ENCODE peak calls at places on chromosome 12, in eight cellular contexts. One of them, this sample, is unnamed.

GRCh38 chr12:124044809-124045321 is 71.8 kb downstream of the ZNF664 start:
- DNase-seq in HT-29: no peak
- DNase-seq in GM10248: no peak
- DNase-seq in head of caudate nucleus: peak
- DNase-seq in GM20000: no peak
- DNase-seq in HFFc6: no peak
- DNase-seq in stimulated activated CD4-positive, alpha-beta T cell treated with anti-CD3 and anti-CD28 coated beads, Interleukin-1b, Interleukin-23, amount 100 ng/mL, for 24 hours: no peak
- DNase-seq in C1 segment of cervical spinal cord: no peak
- DNase-seq in this sample: no peak

GRCh38 chr12:99339663-99340062 is 307.9 kb upstream of the GARIN6 start:
- DNase-seq in GM20000: no peak
- DNase-seq in head of caudate nucleus: no peak
- DNase-seq in HT-29: no peak
- DNase-seq in C1 segment of cervical spinal cord: no peak
- DNase-seq in GM10248: no peak
- DNase-seq in stimulated activated CD4-positive, alpha-beta T cell treated with anti-CD3 and anti-CD28 coated beads, Interleukin-1b, Interleukin-23, amount 100 ng/mL, for 24 hours: no peak
- DNase-seq in HFFc6: no peak
- DNase-seq in this sample: no peak

GRCh38 chr12:96198970-96199369 is 4.8 kb downstream of the ELK3 start:
- DNase-seq in GM20000: no peak
- DNase-seq in head of caudate nucleus: no peak
- DNase-seq in HFFc6: peak
- DNase-seq in HT-29: no peak
- DNase-seq in GM10248: no peak
- DNase-seq in C1 segment of cervical spinal cord: no peak
- DNase-seq in stimulated activated CD4-positive, alpha-beta T cell treated with anti-CD3 and anti-CD28 coated beads, Interleukin-1b, Interleukin-23, amount 100 ng/mL, for 24 hours: no peak
- DNase-seq in this sample: no peak

GRCh38 chr12:50765325-50765911 is 1.5 kb downstream of the ATF1 start:
- DNase-seq in stimulated activated CD4-positive, alpha-beta T cell treated with anti-CD3 and anti-CD28 coated beads, Interleukin-1b, Interleukin-23, amount 100 ng/mL, for 24 hours: no peak
- DNase-seq in GM10248: peak
- DNase-seq in HT-29: peak
- DNase-seq in head of caudate nucleus: peak
- DNase-seq in HFFc6: peak
- DNase-seq in C1 segment of cervical spinal cord: peak
- DNase-seq in GM20000: peak
- DNase-seq in this sample: peak

GRCh38 chr12:110245278-110245868 is 35.7 kb upstream of the ATP2A2 start:
- DNase-seq in GM20000: peak
- DNase-seq in HFFc6: no peak
- DNase-seq in C1 segment of cervical spinal cord: peak
- DNase-seq in HT-29: no peak
- DNase-seq in GM10248: peak
- DNase-seq in head of caudate nucleus: no peak
- DNase-seq in stimulated activated CD4-positive, alpha-beta T cell treated with anti-CD3 and anti-CD28 coated beads, Interleukin-1b, Interleukin-23, amount 100 ng/mL, for 24 hours: peak
- DNase-seq in this sample: peak

GRCh38 chr12:82650627-82651337 is 35.9 kb upstream of the TMTC2 start:
- DNase-seq in head of caudate nucleus: peak
- DNase-seq in HT-29: peak
- DNase-seq in C1 segment of cervical spinal cord: no peak
- DNase-seq in HFFc6: no peak
- DNase-seq in GM20000: peak
- DNase-seq in GM10248: peak
- DNase-seq in stimulated activated CD4-positive, alpha-beta T cell treated with anti-CD3 and anti-CD28 coated beads, Interleukin-1b, Interleukin-23, amount 100 ng/mL, for 24 hours: no peak
- DNase-seq in this sample: peak

GRCh38 chr12:94235894-94236293 is 87.5 kb downstream of the PLXNC1 start:
- DNase-seq in C1 segment of cervical spinal cord: no peak
- DNase-seq in head of caudate nucleus: no peak
- DNase-seq in HT-29: no peak
- DNase-seq in HFFc6: no peak
- DNase-seq in GM20000: no peak
- DNase-seq in stimulated activated CD4-positive, alpha-beta T cell treated with anti-CD3 and anti-CD28 coated beads, Interleukin-1b, Interleukin-23, amount 100 ng/mL, for 24 hours: no peak
- DNase-seq in GM10248: no peak
- DNase-seq in this sample: no peak

GRCh38 chr12:45402288-45402687 is 186.4 kb downstream of the ANO6 start:
- DNase-seq in GM10248: no peak
- DNase-seq in head of caudate nucleus: no peak
- DNase-seq in HT-29: no peak
- DNase-seq in stimulated activated CD4-positive, alpha-beta T cell treated with anti-CD3 and anti-CD28 coated beads, Interleukin-1b, Interleukin-23, amount 100 ng/mL, for 24 hours: no peak
- DNase-seq in HFFc6: no peak
- DNase-seq in C1 segment of cervical spinal cord: no peak
- DNase-seq in GM20000: no peak
- DNase-seq in this sample: no peak

GRCh38 chr12:130713581-130713991 is 2.5 kb downstream of the RIMBP2 start:
- DNase-seq in stimulated activated CD4-positive, alpha-beta T cell treated with anti-CD3 and anti-CD28 coated beads, Interleukin-1b, Interleukin-23, amount 100 ng/mL, for 24 hours: no peak
- DNase-seq in HT-29: no peak
- DNase-seq in head of caudate nucleus: no peak
- DNase-seq in GM10248: no peak
- DNase-seq in HFFc6: no peak
- DNase-seq in GM20000: no peak
- DNase-seq in C1 segment of cervical spinal cord: no peak
- DNase-seq in this sample: no peak

GRCh38 chr12:47547077-47547476 is 158.8 kb downstream of the RPAP3 start:
- DNase-seq in HT-29: peak
- DNase-seq in GM10248: no peak
- DNase-seq in GM20000: no peak
- DNase-seq in stimulated activated CD4-positive, alpha-beta T cell treated with anti-CD3 and anti-CD28 coated beads, Interleukin-1b, Interleukin-23, amount 100 ng/mL, for 24 hours: no peak
- DNase-seq in HFFc6: peak
- DNase-seq in C1 segment of cervical spinal cord: no peak
- DNase-seq in head of caudate nucleus: no peak
- DNase-seq in this sample: no peak

GRCh38 chr12:90128526-90128925 is 419.9 kb upstream of the ATP2B1 start:
- DNase-seq in head of caudate nucleus: peak
- DNase-seq in stimulated activated CD4-positive, alpha-beta T cell treated with anti-CD3 and anti-CD28 coated beads, Interleukin-1b, Interleukin-23, amount 100 ng/mL, for 24 hours: no peak
- DNase-seq in GM10248: no peak
- DNase-seq in HT-29: peak
- DNase-seq in C1 segment of cervical spinal cord: no peak
- DNase-seq in HFFc6: no peak
- DNase-seq in GM20000: no peak
- DNase-seq in this sample: no peak

GRCh38 chr12:123391546-123392343 is 7.8 kb downstream of the KMT5A start:
- DNase-seq in stimulated activated CD4-positive, alpha-beta T cell treated with anti-CD3 and anti-CD28 coated beads, Interleukin-1b, Interleukin-23, amount 100 ng/mL, for 24 hours: no peak
- DNase-seq in HT-29: no peak
- DNase-seq in C1 segment of cervical spinal cord: no peak
- DNase-seq in HFFc6: no peak
- DNase-seq in head of caudate nucleus: peak
- DNase-seq in GM10248: no peak
- DNase-seq in GM20000: no peak
- DNase-seq in this sample: no peak

GRCh38 chr12:88706286-88706685 is 126.0 kb upstream of the KITLG start:
- DNase-seq in GM20000: no peak
- DNase-seq in GM10248: no peak
- DNase-seq in C1 segment of cervical spinal cord: no peak
- DNase-seq in head of caudate nucleus: no peak
- DNase-seq in stimulated activated CD4-positive, alpha-beta T cell treated with anti-CD3 and anti-CD28 coated beads, Interleukin-1b, Interleukin-23, amount 100 ng/mL, for 24 hours: no peak
- DNase-seq in HFFc6: no peak
- DNase-seq in HT-29: no peak
- DNase-seq in this sample: no peak

GRCh38 chr12:52691076-52691764 is 11.0 kb upstream of the KRT1 start:
- DNase-seq in HT-29: no peak
- DNase-seq in HFFc6: no peak
- DNase-seq in stimulated activated CD4-positive, alpha-beta T cell treated with anti-CD3 and anti-CD28 coated beads, Interleukin-1b, Interleukin-23, amount 100 ng/mL, for 24 hours: peak
- DNase-seq in head of caudate nucleus: peak
- DNase-seq in GM20000: no peak
- DNase-seq in C1 segment of cervical spinal cord: no peak
- DNase-seq in GM10248: no peak
- DNase-seq in this sample: no peak

GRCh38 chr12:111440152-111440551 is 34.4 kb downstream of the SH2B3 start:
- DNase-seq in HFFc6: no peak
- DNase-seq in stimulated activated CD4-positive, alpha-beta T cell treated with anti-CD3 and anti-CD28 coated beads, Interleukin-1b, Interleukin-23, amount 100 ng/mL, for 24 hours: no peak
- DNase-seq in HT-29: no peak
- DNase-seq in GM10248: no peak
- DNase-seq in head of caudate nucleus: no peak
- DNase-seq in GM20000: no peak
- DNase-seq in C1 segment of cervical spinal cord: no peak
- DNase-seq in this sample: no peak

GRCh38 chr12:126557659-126558058 is 1492.4 kb downstream of the AACS start:
- DNase-seq in C1 segment of cervical spinal cord: no peak
- DNase-seq in HT-29: no peak
- DNase-seq in stimulated activated CD4-positive, alpha-beta T cell treated with anti-CD3 and anti-CD28 coated beads, Interleukin-1b, Interleukin-23, amount 100 ng/mL, for 24 hours: no peak
- DNase-seq in HFFc6: no peak
- DNase-seq in GM20000: no peak
- DNase-seq in head of caudate nucleus: no peak
- DNase-seq in GM10248: no peak
- DNase-seq in this sample: no peak

GRCh38 chr12:86719381-86719780 is 463.2 kb upstream of the MGAT4C start:
- DNase-seq in stimulated activated CD4-positive, alpha-beta T cell treated with anti-CD3 and anti-CD28 coated beads, Interleukin-1b, Interleukin-23, amount 100 ng/mL, for 24 hours: no peak
- DNase-seq in GM20000: no peak
- DNase-seq in head of caudate nucleus: no peak
- DNase-seq in GM10248: no peak
- DNase-seq in C1 segment of cervical spinal cord: no peak
- DNase-seq in HFFc6: peak
- DNase-seq in HT-29: no peak
- DNase-seq in this sample: no peak

GRCh38 chr12:95169368-95169767 is 47.9 kb downstream of the FGD6 start:
- DNase-seq in HFFc6: peak
- DNase-seq in C1 segment of cervical spinal cord: no peak
- DNase-seq in HT-29: peak
- DNase-seq in stimulated activated CD4-positive, alpha-beta T cell treated with anti-CD3 and anti-CD28 coated beads, Interleukin-1b, Interleukin-23, amount 100 ng/mL, for 24 hours: no peak
- DNase-seq in GM20000: no peak
- DNase-seq in GM10248: no peak
- DNase-seq in head of caudate nucleus: no peak
- DNase-seq in this sample: no peak

GRCh38 chr12:115078988-115079387 is 395.0 kb upstream of the TBX3 start:
- DNase-seq in GM20000: no peak
- DNase-seq in C1 segment of cervical spinal cord: no peak
- DNase-seq in head of caudate nucleus: no peak
- DNase-seq in HFFc6: no peak
- DNase-seq in HT-29: no peak
- DNase-seq in stimulated activated CD4-positive, alpha-beta T cell treated with anti-CD3 and anti-CD28 coated beads, Interleukin-1b, Interleukin-23, amount 100 ng/mL, for 24 hours: no peak
- DNase-seq in GM10248: no peak
- DNase-seq in this sample: no peak

GRCh38 chr12:51471465-51471864 is 46.8 kb downstream of the SLC4A8 start:
- DNase-seq in HFFc6: no peak
- DNase-seq in HT-29: no peak
- DNase-seq in stimulated activated CD4-positive, alpha-beta T cell treated with anti-CD3 and anti-CD28 coated beads, Interleukin-1b, Interleukin-23, amount 100 ng/mL, for 24 hours: no peak
- DNase-seq in C1 segment of cervical spinal cord: no peak
- DNase-seq in GM10248: no peak
- DNase-seq in head of caudate nucleus: no peak
- DNase-seq in GM20000: no peak
- DNase-seq in this sample: no peak

GRCh38 chr12:49776413-49776812 is 35.1 kb downstream of the TMBIM6 start:
- DNase-seq in GM20000: peak
- DNase-seq in HT-29: peak
- DNase-seq in head of caudate nucleus: peak
- DNase-seq in HFFc6: peak
- DNase-seq in stimulated activated CD4-positive, alpha-beta T cell treated with anti-CD3 and anti-CD28 coated beads, Interleukin-1b, Interleukin-23, amount 100 ng/mL, for 24 hours: no peak
- DNase-seq in C1 segment of cervical spinal cord: peak
- DNase-seq in GM10248: peak
- DNase-seq in this sample: peak

GRCh38 chr12:20105938-20106337 is 262.4 kb upstream of the PDE3A start:
- DNase-seq in GM20000: no peak
- DNase-seq in HFFc6: no peak
- DNase-seq in HT-29: no peak
- DNase-seq in GM10248: no peak
- DNase-seq in stimulated activated CD4-positive, alpha-beta T cell treated with anti-CD3 and anti-CD28 coated beads, Interleukin-1b, Interleukin-23, amount 100 ng/mL, for 24 hours: no peak
- DNase-seq in C1 segment of cervical spinal cord: no peak
- DNase-seq in head of caudate nucleus: no peak
- DNase-seq in this sample: no peak

GRCh38 chr12:107651867-107652449 is 33.6 kb upstream of the PWP1 start:
- DNase-seq in GM10248: no peak
- DNase-seq in HT-29: no peak
- DNase-seq in GM20000: no peak
- DNase-seq in C1 segment of cervical spinal cord: peak
- DNase-seq in head of caudate nucleus: no peak
- DNase-seq in HFFc6: no peak
- DNase-seq in stimulated activated CD4-positive, alpha-beta T cell treated with anti-CD3 and anti-CD28 coated beads, Interleukin-1b, Interleukin-23, amount 100 ng/mL, for 24 hours: no peak
- DNase-seq in this sample: no peak

GRCh38 chr12:30877110-30877875 is 49.3 kb upstream of the TSPAN11 start:
- DNase-seq in GM20000: no peak
- DNase-seq in HFFc6: no peak
- DNase-seq in head of caudate nucleus: peak
- DNase-seq in GM10248: no peak
- DNase-seq in stimulated activated CD4-positive, alpha-beta T cell treated with anti-CD3 and anti-CD28 coated beads, Interleukin-1b, Interleukin-23, amount 100 ng/mL, for 24 hours: no peak
- DNase-seq in C1 segment of cervical spinal cord: no peak
- DNase-seq in HT-29: peak
- DNase-seq in this sample: no peak

GRCh38 chr12:78396538-78396937 is 468.0 kb upstream of the SYT1 start:
- DNase-seq in stimulated activated CD4-positive, alpha-beta T cell treated with anti-CD3 and anti-CD28 coated beads, Interleukin-1b, Interleukin-23, amount 100 ng/mL, for 24 hours: no peak
- DNase-seq in HFFc6: no peak
- DNase-seq in head of caudate nucleus: no peak
- DNase-seq in GM20000: no peak
- DNase-seq in GM10248: no peak
- DNase-seq in C1 segment of cervical spinal cord: no peak
- DNase-seq in HT-29: no peak
- DNase-seq in this sample: no peak

GRCh38 chr12:96218989-96219678 is 25.0 kb downstream of the ELK3 start:
- DNase-seq in GM20000: no peak
- DNase-seq in HFFc6: no peak
- DNase-seq in C1 segment of cervical spinal cord: no peak
- DNase-seq in HT-29: no peak
- DNase-seq in GM10248: no peak
- DNase-seq in stimulated activated CD4-positive, alpha-beta T cell treated with anti-CD3 and anti-CD28 coated beads, Interleukin-1b, Interleukin-23, amount 100 ng/mL, for 24 hours: no peak
- DNase-seq in head of caudate nucleus: no peak
- DNase-seq in this sample: no peak

GRCh38 chr12:116861331-116861730 is 19.9 kb downstream of the HRK start:
- DNase-seq in head of caudate nucleus: peak
- DNase-seq in GM10248: peak
- DNase-seq in HT-29: no peak
- DNase-seq in C1 segment of cervical spinal cord: peak
- DNase-seq in GM20000: peak
- DNase-seq in HFFc6: peak
- DNase-seq in stimulated activated CD4-positive, alpha-beta T cell treated with anti-CD3 and anti-CD28 coated beads, Interleukin-1b, Interleukin-23, amount 100 ng/mL, for 24 hours: no peak
- DNase-seq in this sample: peak

GRCh38 chr12:100974747-100975146 is 180.2 kb downstream of the ANO4 start:
- DNase-seq in HFFc6: no peak
- DNase-seq in GM10248: no peak
- DNase-seq in GM20000: no peak
- DNase-seq in stimulated activated CD4-positive, alpha-beta T cell treated with anti-CD3 and anti-CD28 coated beads, Interleukin-1b, Interleukin-23, amount 100 ng/mL, for 24 hours: no peak
- DNase-seq in C1 segment of cervical spinal cord: no peak
- DNase-seq in head of caudate nucleus: no peak
- DNase-seq in HT-29: no peak
- DNase-seq in this sample: no peak

GRCh38 chr12:116274552-116275375 is 2.7 kb downstream of the MED13L start:
- DNase-seq in head of caudate nucleus: no peak
- DNase-seq in GM20000: no peak
- DNase-seq in HT-29: no peak
- DNase-seq in HFFc6: no peak
- DNase-seq in stimulated activated CD4-positive, alpha-beta T cell treated with anti-CD3 and anti-CD28 coated beads, Interleukin-1b, Interleukin-23, amount 100 ng/mL, for 24 hours: no peak
- DNase-seq in C1 segment of cervical spinal cord: no peak
- DNase-seq in GM10248: no peak
- DNase-seq in this sample: no peak

GRCh38 chr12:18443768-18444437 is 182.6 kb downstream of the PIK3C2G start:
- DNase-seq in HT-29: no peak
- DNase-seq in C1 segment of cervical spinal cord: no peak
- DNase-seq in head of caudate nucleus: peak
- DNase-seq in stimulated activated CD4-positive, alpha-beta T cell treated with anti-CD3 and anti-CD28 coated beads, Interleukin-1b, Interleukin-23, amount 100 ng/mL, for 24 hours: no peak
- DNase-seq in HFFc6: no peak
- DNase-seq in GM20000: no peak
- DNase-seq in GM10248: no peak
- DNase-seq in this sample: no peak

GRCh38 chr12:13100610-13100881 is 2.9 kb downstream of the GSG1 start:
- DNase-seq in GM10248: no peak
- DNase-seq in C1 segment of cervical spinal cord: no peak
- DNase-seq in GM20000: no peak
- DNase-seq in head of caudate nucleus: no peak
- DNase-seq in HFFc6: no peak
- DNase-seq in HT-29: no peak
- DNase-seq in stimulated activated CD4-positive, alpha-beta T cell treated with anti-CD3 and anti-CD28 coated beads, Interleukin-1b, Interleukin-23, amount 100 ng/mL, for 24 hours: no peak
- DNase-seq in this sample: no peak

GRCh38 chr12:64976131-64976530 is 145.0 kb downstream of the WIF1 start:
- DNase-seq in GM20000: no peak
- DNase-seq in head of caudate nucleus: no peak
- DNase-seq in HFFc6: no peak
- DNase-seq in HT-29: no peak
- DNase-seq in GM10248: no peak
- DNase-seq in C1 segment of cervical spinal cord: no peak
- DNase-seq in stimulated activated CD4-positive, alpha-beta T cell treated with anti-CD3 and anti-CD28 coated beads, Interleukin-1b, Interleukin-23, amount 100 ng/mL, for 24 hours: no peak
- DNase-seq in this sample: no peak